ENCODE peak calls at places on chromosomes 11 and 22, in eight cellular contexts. One of them, this sample, is unnamed.

GRCh38 chr22:38549106-38549884 is 20.7 kb downstream of the DMC1 start:
- DNase-seq in stimulated activated naive CD4-positive, alpha-beta T cell: no peak
- DNase-seq in HS-27A: no peak
- DNase-seq in naive thymus-derived CD4-positive, alpha-beta T cell: no peak
- DNase-seq in fibroblast of the aortic adventitia: no peak
- DNase-seq in ELF-1: no peak
- DNase-seq in EL: no peak
- DNase-seq in NCI-H1092 treated with DMSO at 0.1 percent for 48 hours: no peak
- DNase-seq in this sample: no peak

GRCh38 chr22:40855104-40855959 is 1.1 kb downstream of the ST13 start:
- DNase-seq in stimulated activated naive CD4-positive, alpha-beta T cell: peak; percentile 13
- DNase-seq in HS-27A: no peak
- DNase-seq in naive thymus-derived CD4-positive, alpha-beta T cell: peak; percentile 22
- DNase-seq in fibroblast of the aortic adventitia: peak; percentile 36
- DNase-seq in ELF-1: peak; percentile 12
- DNase-seq in EL: peak; percentile 34
- DNase-seq in NCI-H1092 treated with DMSO at 0.1 percent for 48 hours: peak; percentile 23
- DNase-seq in this sample: no peak

GRCh38 chr11:127804775-127805446 is 782.4 kb downstream of the ETS1 start:
- DNase-seq in stimulated activated naive CD4-positive, alpha-beta T cell: no peak
- DNase-seq in HS-27A: no peak
- DNase-seq in naive thymus-derived CD4-positive, alpha-beta T cell: no peak
- DNase-seq in fibroblast of the aortic adventitia: no peak
- DNase-seq in ELF-1: no peak
- DNase-seq in EL: no peak
- DNase-seq in NCI-H1092 treated with DMSO at 0.1 percent for 48 hours: no peak
- DNase-seq in this sample: no peak

GRCh38 chr11:12789054-12789453 is 114.8 kb downstream of the TEAD1 start:
- DNase-seq in stimulated activated naive CD4-positive, alpha-beta T cell: no peak
- DNase-seq in HS-27A: no peak
- DNase-seq in naive thymus-derived CD4-positive, alpha-beta T cell: no peak
- DNase-seq in fibroblast of the aortic adventitia: no peak
- DNase-seq in ELF-1: no peak
- DNase-seq in EL: no peak
- DNase-seq in NCI-H1092 treated with DMSO at 0.1 percent for 48 hours: no peak
- DNase-seq in this sample: no peak

GRCh38 chr11:116353517-116353916 is 419.3 kb downstream of the BUD13 start:
- DNase-seq in stimulated activated naive CD4-positive, alpha-beta T cell: no peak
- DNase-seq in HS-27A: no peak
- DNase-seq in naive thymus-derived CD4-positive, alpha-beta T cell: no peak
- DNase-seq in fibroblast of the aortic adventitia: no peak
- DNase-seq in ELF-1: no peak
- DNase-seq in EL: no peak
- DNase-seq in NCI-H1092 treated with DMSO at 0.1 percent for 48 hours: peak; percentile 37
- DNase-seq in this sample: no peak

GRCh38 chr22:21642584-21643448 is 714 bp downstream of the SDF2L1 start:
- DNase-seq in stimulated activated naive CD4-positive, alpha-beta T cell: no peak
- DNase-seq in HS-27A: no peak
- DNase-seq in naive thymus-derived CD4-positive, alpha-beta T cell: peak; percentile 52
- DNase-seq in fibroblast of the aortic adventitia: peak; percentile 52
- DNase-seq in ELF-1: peak; percentile 85
- DNase-seq in EL: peak; percentile 69
- DNase-seq in NCI-H1092 treated with DMSO at 0.1 percent for 48 hours: peak; percentile 52
- DNase-seq in this sample: no peak

GRCh38 chr22:44906999-44907644 is 102.7 kb downstream of the PHF21B start:
- DNase-seq in stimulated activated naive CD4-positive, alpha-beta T cell: no peak
- DNase-seq in HS-27A: no peak
- DNase-seq in naive thymus-derived CD4-positive, alpha-beta T cell: no peak
- DNase-seq in fibroblast of the aortic adventitia: no peak
- DNase-seq in ELF-1: no peak
- DNase-seq in EL: no peak
- DNase-seq in NCI-H1092 treated with DMSO at 0.1 percent for 48 hours: no peak
- DNase-seq in this sample: no peak

GRCh38 chr22:28183078-28183870 is 264.2 kb upstream of the PITPNB start:
- DNase-seq in stimulated activated naive CD4-positive, alpha-beta T cell: no peak
- DNase-seq in HS-27A: no peak
- DNase-seq in naive thymus-derived CD4-positive, alpha-beta T cell: no peak
- DNase-seq in fibroblast of the aortic adventitia: no peak
- DNase-seq in ELF-1: no peak
- DNase-seq in EL: no peak
- DNase-seq in NCI-H1092 treated with DMSO at 0.1 percent for 48 hours: no peak
- DNase-seq in this sample: no peak

GRCh38 chr22:44576311-44577260 is 78.6 kb upstream of the RTL6 start:
- DNase-seq in stimulated activated naive CD4-positive, alpha-beta T cell: no peak
- DNase-seq in HS-27A: no peak
- DNase-seq in naive thymus-derived CD4-positive, alpha-beta T cell: no peak
- DNase-seq in fibroblast of the aortic adventitia: no peak
- DNase-seq in ELF-1: no peak
- DNase-seq in EL: no peak
- DNase-seq in NCI-H1092 treated with DMSO at 0.1 percent for 48 hours: no peak
- DNase-seq in this sample: no peak

GRCh38 chr22:45469573-45470383 is 32.9 kb upstream of the FBLN1 start:
- DNase-seq in stimulated activated naive CD4-positive, alpha-beta T cell: no peak
- DNase-seq in HS-27A: no peak
- DNase-seq in naive thymus-derived CD4-positive, alpha-beta T cell: no peak
- DNase-seq in fibroblast of the aortic adventitia: peak; percentile 91
- DNase-seq in ELF-1: peak; percentile 42
- DNase-seq in EL: peak; percentile 47
- DNase-seq in NCI-H1092 treated with DMSO at 0.1 percent for 48 hours: no peak
- DNase-seq in this sample: no peak

GRCh38 chr11:130121430-130121978 is 38.1 kb upstream of the ST14 start:
- DNase-seq in stimulated activated naive CD4-positive, alpha-beta T cell: no peak
- DNase-seq in HS-27A: no peak
- DNase-seq in naive thymus-derived CD4-positive, alpha-beta T cell: no peak
- DNase-seq in fibroblast of the aortic adventitia: peak; percentile 69
- DNase-seq in ELF-1: no peak
- DNase-seq in EL: peak; percentile 76
- DNase-seq in NCI-H1092 treated with DMSO at 0.1 percent for 48 hours: no peak
- DNase-seq in this sample: no peak

GRCh38 chr22:49803134-49803533 is 24.5 kb downstream of the BRD1 start:
- DNase-seq in stimulated activated naive CD4-positive, alpha-beta T cell: no peak
- DNase-seq in HS-27A: no peak
- DNase-seq in naive thymus-derived CD4-positive, alpha-beta T cell: no peak
- DNase-seq in fibroblast of the aortic adventitia: no peak
- DNase-seq in ELF-1: no peak
- DNase-seq in EL: no peak
- DNase-seq in NCI-H1092 treated with DMSO at 0.1 percent for 48 hours: no peak
- DNase-seq in this sample: no peak

GRCh38 chr11:9137293-9138132 is 46.1 kb upstream of the SCUBE2 start:
- DNase-seq in stimulated activated naive CD4-positive, alpha-beta T cell: peak; percentile 15
- DNase-seq in HS-27A: peak; percentile 20
- DNase-seq in naive thymus-derived CD4-positive, alpha-beta T cell: peak; percentile 51
- DNase-seq in fibroblast of the aortic adventitia: peak; percentile 66
- DNase-seq in ELF-1: peak; percentile 93
- DNase-seq in EL: peak; percentile 63
- DNase-seq in NCI-H1092 treated with DMSO at 0.1 percent for 48 hours: peak; percentile 96
- DNase-seq in this sample: peak; percentile 61

GRCh38 chr22:46593211-46593676 is 26.9 kb upstream of the GRAMD4 start:
- DNase-seq in stimulated activated naive CD4-positive, alpha-beta T cell: no peak
- DNase-seq in HS-27A: no peak
- DNase-seq in naive thymus-derived CD4-positive, alpha-beta T cell: no peak
- DNase-seq in fibroblast of the aortic adventitia: no peak
- DNase-seq in ELF-1: no peak
- DNase-seq in EL: no peak
- DNase-seq in NCI-H1092 treated with DMSO at 0.1 percent for 48 hours: no peak
- DNase-seq in this sample: no peak

GRCh38 chr22:46428602-46429326 is 93.2 kb downstream of the TRMU start:
- DNase-seq in stimulated activated naive CD4-positive, alpha-beta T cell: no peak
- DNase-seq in HS-27A: no peak
- DNase-seq in naive thymus-derived CD4-positive, alpha-beta T cell: no peak
- DNase-seq in fibroblast of the aortic adventitia: no peak
- DNase-seq in ELF-1: no peak
- DNase-seq in EL: no peak
- DNase-seq in NCI-H1092 treated with DMSO at 0.1 percent for 48 hours: no peak
- DNase-seq in this sample: no peak

GRCh38 chr11:33638608-33639007 is 62.0 kb downstream of the C11orf91 start:
- DNase-seq in stimulated activated naive CD4-positive, alpha-beta T cell: no peak
- DNase-seq in HS-27A: no peak
- DNase-seq in naive thymus-derived CD4-positive, alpha-beta T cell: no peak
- DNase-seq in fibroblast of the aortic adventitia: no peak
- DNase-seq in ELF-1: no peak
- DNase-seq in EL: no peak
- DNase-seq in NCI-H1092 treated with DMSO at 0.1 percent for 48 hours: no peak
- DNase-seq in this sample: no peak

GRCh38 chr22:47783433-47784366 is 1021.2 kb downstream of the TBC1D22A start:
- DNase-seq in stimulated activated naive CD4-positive, alpha-beta T cell: no peak
- DNase-seq in HS-27A: no peak
- DNase-seq in naive thymus-derived CD4-positive, alpha-beta T cell: no peak
- DNase-seq in fibroblast of the aortic adventitia: no peak
- DNase-seq in ELF-1: peak; percentile 30
- DNase-seq in EL: no peak
- DNase-seq in NCI-H1092 treated with DMSO at 0.1 percent for 48 hours: no peak
- DNase-seq in this sample: no peak

GRCh38 chr22:49975543-49976389 is 15.2 kb downstream of the PIM3 start:
- DNase-seq in stimulated activated naive CD4-positive, alpha-beta T cell: no peak
- DNase-seq in HS-27A: no peak
- DNase-seq in naive thymus-derived CD4-positive, alpha-beta T cell: no peak
- DNase-seq in fibroblast of the aortic adventitia: peak; percentile 25
- DNase-seq in ELF-1: peak; percentile 11
- DNase-seq in EL: no peak
- DNase-seq in NCI-H1092 treated with DMSO at 0.1 percent for 48 hours: no peak
- DNase-seq in this sample: no peak

GRCh38 chr11:113896156-113896879 is 8.3 kb upstream of the HTR3B start:
- DNase-seq in stimulated activated naive CD4-positive, alpha-beta T cell: no peak
- DNase-seq in HS-27A: no peak
- DNase-seq in naive thymus-derived CD4-positive, alpha-beta T cell: peak; percentile 24
- DNase-seq in fibroblast of the aortic adventitia: peak; percentile 41
- DNase-seq in ELF-1: peak; percentile 68
- DNase-seq in EL: peak; percentile 23
- DNase-seq in NCI-H1092 treated with DMSO at 0.1 percent for 48 hours: peak; percentile 82
- DNase-seq in this sample: no peak

GRCh38 chr11:128251140-128251539 is 336.2 kb downstream of the ETS1 start:
- DNase-seq in stimulated activated naive CD4-positive, alpha-beta T cell: no peak
- DNase-seq in HS-27A: no peak
- DNase-seq in naive thymus-derived CD4-positive, alpha-beta T cell: no peak
- DNase-seq in fibroblast of the aortic adventitia: peak; percentile 40
- DNase-seq in ELF-1: no peak
- DNase-seq in EL: peak; percentile 18
- DNase-seq in NCI-H1092 treated with DMSO at 0.1 percent for 48 hours: no peak
- DNase-seq in this sample: no peak

GRCh38 chr11:114219559-114220349 is 76.4 kb upstream of the NNMT start:
- DNase-seq in stimulated activated naive CD4-positive, alpha-beta T cell: no peak
- DNase-seq in HS-27A: no peak
- DNase-seq in naive thymus-derived CD4-positive, alpha-beta T cell: no peak
- DNase-seq in fibroblast of the aortic adventitia: peak; percentile 82
- DNase-seq in ELF-1: peak; percentile 66
- DNase-seq in EL: no peak
- DNase-seq in NCI-H1092 treated with DMSO at 0.1 percent for 48 hours: no peak
- DNase-seq in this sample: no peak

GRCh38 chr11:68843052-68843561 is 1.4 kb upstream of the CPT1A start:
- DNase-seq in stimulated activated naive CD4-positive, alpha-beta T cell: peak; percentile 43
- DNase-seq in HS-27A: no peak
- DNase-seq in naive thymus-derived CD4-positive, alpha-beta T cell: peak; percentile 56
- DNase-seq in fibroblast of the aortic adventitia: peak; percentile 39
- DNase-seq in ELF-1: peak; percentile 32
- DNase-seq in EL: peak; percentile 28
- DNase-seq in NCI-H1092 treated with DMSO at 0.1 percent for 48 hours: no peak
- DNase-seq in this sample: no peak

GRCh38 chr11:14578551-14578956 is 58.4 kb upstream of the PSMA1 start:
- DNase-seq in stimulated activated naive CD4-positive, alpha-beta T cell: peak; percentile 93
- DNase-seq in HS-27A: no peak
- DNase-seq in naive thymus-derived CD4-positive, alpha-beta T cell: peak; percentile 92
- DNase-seq in fibroblast of the aortic adventitia: peak; percentile 37
- DNase-seq in ELF-1: no peak
- DNase-seq in EL: peak; percentile 24
- DNase-seq in NCI-H1092 treated with DMSO at 0.1 percent for 48 hours: peak; percentile 2
- DNase-seq in this sample: no peak

GRCh38 chr22:30881361-30882180 is 87.0 kb downstream of the MORC2 start:
- DNase-seq in stimulated activated naive CD4-positive, alpha-beta T cell: no peak
- DNase-seq in HS-27A: no peak
- DNase-seq in naive thymus-derived CD4-positive, alpha-beta T cell: no peak
- DNase-seq in fibroblast of the aortic adventitia: no peak
- DNase-seq in ELF-1: peak; percentile 65
- DNase-seq in EL: no peak
- DNase-seq in NCI-H1092 treated with DMSO at 0.1 percent for 48 hours: no peak
- DNase-seq in this sample: no peak

GRCh38 chr11:605286-606129 is 10.2 kb downstream of the IRF7 start:
- DNase-seq in stimulated activated naive CD4-positive, alpha-beta T cell: no peak
- DNase-seq in HS-27A: no peak
- DNase-seq in naive thymus-derived CD4-positive, alpha-beta T cell: no peak
- DNase-seq in fibroblast of the aortic adventitia: no peak
- DNase-seq in ELF-1: no peak
- DNase-seq in EL: no peak
- DNase-seq in NCI-H1092 treated with DMSO at 0.1 percent for 48 hours: no peak
- DNase-seq in this sample: no peak